ENCODE peak calls at places on chromosomes 13 and 19, in four cellular contexts. One of them, this sample, is unnamed.
A peak's percentile ranks its signal among the peaks of the same experiment; 100 is the strongest.

GRCh38 chr19:30512748-30513389 is 140.7 kb downstream of the ZNF536 start:
- DNase-seq in transverse colon: no peak
- DNase-seq in SK-N-SH: peak; percentile 74
- DNase-seq in Panc1: no peak
- DNase-seq in this sample: no peak

GRCh38 chr13:25130944-25131343 is 35.0 kb downstream of the PABPC3 start:
- DNase-seq in transverse colon: no peak
- DNase-seq in SK-N-SH: no peak
- DNase-seq in Panc1: no peak
- DNase-seq in this sample: no peak

GRCh38 chr13:98335721-98336120 is 158.7 kb upstream of the RNF113B start:
- DNase-seq in transverse colon: no peak
- DNase-seq in SK-N-SH: no peak
- DNase-seq in Panc1: no peak
- DNase-seq in this sample: no peak

GRCh38 chr13:85230754-85231153 is 568.5 kb downstream of the SLITRK6 start:
- DNase-seq in transverse colon: no peak
- DNase-seq in SK-N-SH: no peak
- DNase-seq in Panc1: no peak
- DNase-seq in this sample: no peak

GRCh38 chr19:52922841-52923781 is at the start of gene ZNF888:
- DNase-seq in transverse colon: peak; percentile 95
- DNase-seq in SK-N-SH: peak; percentile 91
- DNase-seq in Panc1: peak; percentile 33
- DNase-seq in this sample: peak; percentile 98

GRCh38 chr13:110109910-110110309 is 197.0 kb downstream of the COL4A1 start:
- DNase-seq in transverse colon: peak; percentile 28
- DNase-seq in SK-N-SH: no peak
- DNase-seq in Panc1: no peak
- DNase-seq in this sample: no peak

GRCh38 chr13:40974460-40975407 is 44.4 kb downstream of the ELF1 start:
- DNase-seq in transverse colon: peak; percentile 20
- DNase-seq in SK-N-SH: no peak
- DNase-seq in Panc1: no peak
- DNase-seq in this sample: no peak

GRCh38 chr13:101579291-101579802 is 126.9 kb downstream of the ITGBL1 start:
- DNase-seq in transverse colon: no peak
- DNase-seq in SK-N-SH: peak; percentile 46
- DNase-seq in Panc1: no peak
- DNase-seq in this sample: no peak

GRCh38 chr19:5001547-5002131 is 32.7 kb downstream of the KDM4B start:
- DNase-seq in transverse colon: no peak
- DNase-seq in SK-N-SH: peak; percentile 69
- DNase-seq in Panc1: peak; percentile 8
- DNase-seq in this sample: no peak

GRCh38 chr19:685457-685931 is 9.3 kb downstream of the FSTL3 start:
- DNase-seq in transverse colon: no peak
- DNase-seq in SK-N-SH: no peak
- DNase-seq in Panc1: no peak
- DNase-seq in this sample: no peak

GRCh38 chr13:41398494-41399190 is 58.7 kb upstream of the RGCC start:
- DNase-seq in transverse colon: no peak
- DNase-seq in SK-N-SH: no peak
- DNase-seq in Panc1: no peak
- DNase-seq in this sample: no peak

GRCh38 chr13:20814224-20814910 is 40.6 kb upstream of the EEF1AKMT1 start:
- DNase-seq in transverse colon: peak; percentile 60
- DNase-seq in SK-N-SH: peak; percentile 58
- DNase-seq in Panc1: no peak
- DNase-seq in this sample: no peak

GRCh38 chr19:38433268-38433733 is at the start of gene RYR1:
- DNase-seq in transverse colon: peak; percentile 40
- DNase-seq in SK-N-SH: peak; percentile 90
- DNase-seq in Panc1: no peak
- DNase-seq in this sample: peak; percentile 91

GRCh38 chr19:31448221-31448657 is 99.0 kb upstream of the TSHZ3 start:
- DNase-seq in transverse colon: peak; percentile 29
- DNase-seq in SK-N-SH: peak; percentile 36
- DNase-seq in Panc1: no peak
- DNase-seq in this sample: no peak

GRCh38 chr19:1082928-1083816 is 12.0 kb downstream of the POLR2E start:
- DNase-seq in transverse colon: peak; percentile 14
- DNase-seq in SK-N-SH: no peak
- DNase-seq in Panc1: no peak
- DNase-seq in this sample: peak; percentile 83

GRCh38 chr13:19587635-19588300 is 26.4 kb upstream of the TPTE2 start:
- DNase-seq in transverse colon: no peak
- DNase-seq in SK-N-SH: peak; percentile 45
- DNase-seq in Panc1: peak; percentile 20
- DNase-seq in this sample: no peak

GRCh38 chr13:77599351-77599750 is 63.8 kb downstream of the SCEL start:
- DNase-seq in transverse colon: no peak
- DNase-seq in SK-N-SH: no peak
- DNase-seq in Panc1: no peak
- DNase-seq in this sample: no peak

GRCh38 chr19:45939792-45940514 is 25.4 kb upstream of the NANOS2 start:
- DNase-seq in transverse colon: no peak
- DNase-seq in SK-N-SH: no peak
- DNase-seq in Panc1: no peak
- DNase-seq in this sample: peak; percentile 44

GRCh38 chr19:50039968-50040367 is 14.2 kb downstream of the ZNF473 start:
- DNase-seq in transverse colon: no peak
- DNase-seq in SK-N-SH: no peak
- DNase-seq in Panc1: no peak
- DNase-seq in this sample: no peak

GRCh38 chr13:60453490-60453889 is 56.5 kb downstream of the TDRD3 start:
- DNase-seq in transverse colon: no peak
- DNase-seq in SK-N-SH: no peak
- DNase-seq in Panc1: no peak
- DNase-seq in this sample: no peak

GRCh38 chr19:10043286-10043927 is 30.1 kb downstream of the RDH8 start:
- DNase-seq in transverse colon: no peak
- DNase-seq in SK-N-SH: no peak
- DNase-seq in Panc1: no peak
- DNase-seq in this sample: no peak

GRCh38 chr19:3178377-3178972 is at the start of gene S1PR4:
- DNase-seq in transverse colon: peak; percentile 33
- DNase-seq in SK-N-SH: no peak
- DNase-seq in Panc1: no peak
- DNase-seq in this sample: peak; percentile 95

GRCh38 chr19:12992729-12993128 is 2.5 kb upstream of the NFIX start:
- DNase-seq in transverse colon: no peak
- DNase-seq in SK-N-SH: no peak
- DNase-seq in Panc1: no peak
- DNase-seq in this sample: no peak

GRCh38 chr19:12990853-12991252 is 4.4 kb upstream of the NFIX start:
- DNase-seq in transverse colon: no peak
- DNase-seq in SK-N-SH: no peak
- DNase-seq in Panc1: no peak
- DNase-seq in this sample: no peak

GRCh38 chr19:12990447-12990846 is 4.8 kb upstream of the NFIX start:
- DNase-seq in transverse colon: no peak
- DNase-seq in SK-N-SH: no peak
- DNase-seq in Panc1: no peak
- DNase-seq in this sample: no peak

GRCh38 chr19:12993562-12993961 is 1.7 kb upstream of the NFIX start:
- DNase-seq in transverse colon: no peak
- DNase-seq in SK-N-SH: no peak
- DNase-seq in Panc1: no peak
- DNase-seq in this sample: no peak

GRCh38 chr19:12991296-12991695 is 4.0 kb upstream of the NFIX start:
- DNase-seq in transverse colon: no peak
- DNase-seq in SK-N-SH: no peak
- DNase-seq in Panc1: no peak
- DNase-seq in this sample: no peak
- H3K4me3 ChIP-seq in transverse colon: no peak overlapping the region
- H3K4me3 ChIP-seq in SK-N-SH: no peak overlapping the region
- H3K4me3 ChIP-seq in Panc1: no peak overlapping the region
- H3K4me3 ChIP-seq in this sample: no peak overlapping the region

DNA sequence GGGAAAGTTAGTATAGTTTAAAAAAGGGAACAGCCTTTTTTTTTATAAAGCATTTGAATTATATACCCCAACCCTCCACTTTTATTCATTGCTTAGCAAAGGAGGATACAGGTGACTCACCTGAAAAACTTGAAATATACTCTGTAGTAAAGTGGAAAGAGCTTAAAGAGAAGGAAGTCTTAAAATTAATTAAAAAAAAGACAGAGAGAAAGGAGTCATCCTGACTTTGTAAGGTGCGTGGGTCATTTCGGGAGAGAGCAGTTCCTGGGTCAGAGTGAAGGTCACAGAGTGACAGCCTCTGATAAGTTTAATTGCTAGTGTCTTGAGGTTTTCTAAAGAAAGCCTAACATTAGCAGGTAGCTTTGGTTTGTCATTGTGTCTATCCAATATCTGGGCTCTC is 310.3 kb downstream of the KLF5 start:
- DNase-seq in transverse colon: no peak
- DNase-seq in SK-N-SH: no peak
- DNase-seq in Panc1: no peak
- DNase-seq in this sample: no peak
- TF ChIP-seq POLR2AphosphoS5 in transverse colon: no peak
- TF ChIP-seq POLR2AphosphoS5 in SK-N-SH: no peak
- TF ChIP-seq POLR2AphosphoS5 in Panc1: no peak
- TF ChIP-seq POLR2AphosphoS5 in this sample: no peak

GRCh38 chr19:39557791-39558622 is 18.0 kb upstream of the EID2 start:
- DNase-seq in transverse colon: no peak
- DNase-seq in SK-N-SH: no peak
- DNase-seq in Panc1: peak; percentile 91
- DNase-seq in this sample: no peak
- H3K4me3 ChIP-seq in transverse colon: no peak overlapping the region
- H3K4me3 ChIP-seq in SK-N-SH: peak overlapping the region; percentile 31
- H3K4me3 ChIP-seq in Panc1: peak overlapping the region; percentile 0
- H3K4me3 ChIP-seq in this sample: no peak overlapping the region

DNA sequence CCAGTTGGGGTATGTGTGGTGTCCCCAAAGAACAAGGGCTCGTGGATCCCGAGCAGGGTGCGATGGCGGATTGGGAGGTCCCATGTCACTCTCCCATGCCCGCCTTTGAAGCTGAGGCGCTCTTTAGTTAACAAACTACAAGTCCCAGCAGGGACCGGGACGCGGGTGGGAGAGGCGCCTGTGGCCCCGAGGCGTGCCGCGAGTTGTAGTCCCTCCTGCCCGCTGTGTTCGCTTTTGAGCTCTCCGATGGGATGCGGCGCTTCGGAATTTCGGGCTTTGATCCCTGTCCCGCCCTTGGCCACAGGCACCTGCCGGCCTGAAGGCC is 10.9 kb downstream of the CYTH2 start:
- DNase-seq in transverse colon: peak; percentile 57
- DNase-seq in SK-N-SH: no peak
- DNase-seq in Panc1: no peak
- DNase-seq in this sample: peak; percentile 89
- TF ChIP-seq POLR2AphosphoS5 in transverse colon: no peak
- TF ChIP-seq POLR2AphosphoS5 in SK-N-SH: no peak
- TF ChIP-seq POLR2AphosphoS5 in Panc1: peak; percentile 14
- TF ChIP-seq POLR2AphosphoS5 in this sample: peak; percentile 75

DNA sequence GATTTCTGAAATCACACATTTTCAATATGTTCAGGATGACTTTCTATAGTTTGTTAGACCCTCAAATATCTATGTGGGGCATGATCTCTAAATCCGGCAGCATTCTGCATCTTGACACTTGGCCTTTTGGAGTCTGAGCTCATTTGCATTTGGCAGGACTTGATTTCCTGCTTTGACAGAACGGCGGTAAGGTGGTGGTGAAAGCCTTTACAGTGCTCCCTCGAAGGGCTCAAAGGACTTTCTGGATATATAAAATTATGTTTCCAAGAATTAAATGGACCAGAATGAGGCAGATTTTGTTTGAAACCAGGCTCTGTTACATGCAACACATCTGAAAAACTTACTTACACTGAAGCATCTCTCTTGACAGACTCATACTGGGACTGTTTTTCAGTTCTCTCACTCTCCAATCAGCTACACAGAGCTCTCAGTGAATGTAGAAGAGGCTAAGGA is 207.3 kb downstream of the SPRY2 start:
- DNase-seq in transverse colon: peak; percentile 15
- DNase-seq in SK-N-SH: no peak
- DNase-seq in Panc1: no peak
- DNase-seq in this sample: no peak
- H3K4me3 ChIP-seq in transverse colon: no peak overlapping the region
- H3K4me3 ChIP-seq in SK-N-SH: no peak overlapping the region
- H3K4me3 ChIP-seq in Panc1: no peak overlapping the region
- H3K4me3 ChIP-seq in this sample: no peak overlapping the region

GRCh38 chr13:50731400-50731799 is 112.1 kb downstream of the DLEU7 start:
- DNase-seq in transverse colon: no peak
- DNase-seq in SK-N-SH: no peak
- DNase-seq in Panc1: no peak
- DNase-seq in this sample: no peak
- TF ChIP-seq POLR2AphosphoS5 in transverse colon: no peak
- TF ChIP-seq POLR2AphosphoS5 in SK-N-SH: no peak
- TF ChIP-seq POLR2AphosphoS5 in Panc1: no peak
- TF ChIP-seq POLR2AphosphoS5 in this sample: no peak

GRCh38 chr19:14559916-14560775 is 11.7 kb downstream of the NDUFB7 start:
- DNase-seq in transverse colon: no peak
- DNase-seq in SK-N-SH: no peak
- DNase-seq in Panc1: no peak
- DNase-seq in this sample: no peak
- H3K4me3 ChIP-seq in transverse colon: no peak overlapping the region
- H3K4me3 ChIP-seq in SK-N-SH: no peak overlapping the region
- H3K4me3 ChIP-seq in Panc1: no peak overlapping the region
- H3K4me3 ChIP-seq in this sample: no peak overlapping the region

GRCh38 chr19:23381114-23381513 is 14.2 kb downstream of the ZNF91 start:
- DNase-seq in transverse colon: no peak
- DNase-seq in SK-N-SH: no peak
- DNase-seq in Panc1: no peak
- DNase-seq in this sample: no peak

GRCh38 chr19:23377276-23377675 is 18.0 kb downstream of the ZNF91 start:
- DNase-seq in transverse colon: no peak
- DNase-seq in SK-N-SH: no peak
- DNase-seq in Panc1: no peak
- DNase-seq in this sample: no peak

GRCh38 chr19:23384166-23384565 is 11.1 kb downstream of the ZNF91 start:
- DNase-seq in transverse colon: no peak
- DNase-seq in SK-N-SH: no peak
- DNase-seq in Panc1: no peak
- DNase-seq in this sample: no peak

GRCh38 chr19:23382955-23383354 is 12.3 kb downstream of the ZNF91 start:
- DNase-seq in transverse colon: no peak
- DNase-seq in SK-N-SH: no peak
- DNase-seq in Panc1: no peak
- DNase-seq in this sample: no peak

DNA sequence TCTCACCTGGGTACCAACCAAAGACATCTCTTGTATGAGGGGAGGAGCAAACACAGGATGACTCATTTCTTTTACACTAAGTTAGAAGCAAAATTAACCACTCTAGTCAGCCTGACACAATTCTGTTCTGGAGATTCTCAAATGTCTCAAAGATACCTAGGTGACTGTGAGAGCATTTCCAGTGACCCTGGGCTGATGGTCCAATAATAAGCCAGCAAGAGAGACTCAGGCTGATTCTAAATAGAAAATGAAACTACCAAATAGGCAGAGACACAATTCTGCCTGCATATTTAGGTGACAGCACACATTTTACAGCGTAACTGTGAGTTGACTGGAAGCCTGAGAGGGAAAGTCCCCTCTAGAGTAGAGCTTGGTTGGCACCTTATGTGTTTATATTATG is 16.3 kb downstream of the ZNF91 start:
- DNase-seq in transverse colon: no peak
- DNase-seq in SK-N-SH: no peak
- DNase-seq in Panc1: no peak
- DNase-seq in this sample: no peak
- TF ChIP-seq POLR2AphosphoS5 in transverse colon: no peak
- TF ChIP-seq POLR2AphosphoS5 in SK-N-SH: no peak
- TF ChIP-seq POLR2AphosphoS5 in Panc1: no peak
- TF ChIP-seq POLR2AphosphoS5 in this sample: no peak